ENCODE peak calls at places on chromosomes 7 and 10, in eight cellular contexts. One of them, this sample, is unnamed.

GRCh38 chr10:97498841-97499560 is at the start of gene UBTD1:
- DNase-seq in RWPE1: peak; percentile 73
- DNase-seq in HFF-Myc: no peak
- DNase-seq in Caco-2: peak; percentile 64
- DNase-seq in GM10248: peak; percentile 43
- DNase-seq in right lobe of liver: peak; percentile 67
- DNase-seq in lung: peak; percentile 54
- DNase-seq in pancreas: peak; percentile 77
- DNase-seq in this sample: peak; percentile 33

GRCh38 chr7:121330053-121330833 is 1.4 kb downstream of the WNT16 start:
- DNase-seq in right lobe of liver: no peak
- DNase-seq in RWPE1: no peak
- DNase-seq in Caco-2: no peak
- DNase-seq in lung: no peak
- DNase-seq in GM10248: peak; percentile 41
- DNase-seq in pancreas: no peak
- DNase-seq in HFF-Myc: no peak
- DNase-seq in this sample: peak; percentile 14

GRCh38 chr10:124719213-124719851 is 24.8 kb downstream of the FAM53B start:
- DNase-seq in HFF-Myc: no peak
- DNase-seq in lung: peak; percentile 71
- DNase-seq in RWPE1: peak; percentile 88
- DNase-seq in right lobe of liver: no peak
- DNase-seq in Caco-2: no peak
- DNase-seq in pancreas: no peak
- DNase-seq in GM10248: peak; percentile 67
- DNase-seq in this sample: peak; percentile 85

GRCh38 chr7:34354906-34355305 is 303.1 kb upstream of the NPSR1 start:
- DNase-seq in GM10248: no peak
- DNase-seq in pancreas: no peak
- DNase-seq in right lobe of liver: no peak
- DNase-seq in RWPE1: peak; percentile 42
- DNase-seq in lung: no peak
- DNase-seq in Caco-2: no peak
- DNase-seq in HFF-Myc: no peak
- DNase-seq in this sample: no peak

GRCh38 chr10:676178-676577 is 13.3 kb downstream of the DIP2C start:
- DNase-seq in GM10248: no peak
- DNase-seq in pancreas: no peak
- DNase-seq in HFF-Myc: no peak
- DNase-seq in RWPE1: no peak
- DNase-seq in Caco-2: no peak
- DNase-seq in right lobe of liver: no peak
- DNase-seq in lung: no peak
- DNase-seq in this sample: no peak

GRCh38 chr7:94449151-94449725 is 54.5 kb downstream of the COL1A2 start:
- DNase-seq in GM10248: peak; percentile 26
- DNase-seq in Caco-2: peak; percentile 24
- DNase-seq in HFF-Myc: no peak
- DNase-seq in pancreas: no peak
- DNase-seq in lung: no peak
- DNase-seq in RWPE1: peak; percentile 48
- DNase-seq in right lobe of liver: no peak
- DNase-seq in this sample: no peak

GRCh38 chr7:155466814-155467675 is 9.1 kb downstream of the EN2 start:
- DNase-seq in lung: no peak
- DNase-seq in pancreas: no peak
- DNase-seq in HFF-Myc: no peak
- DNase-seq in GM10248: no peak
- DNase-seq in Caco-2: peak; percentile 15
- DNase-seq in right lobe of liver: no peak
- DNase-seq in RWPE1: no peak
- DNase-seq in this sample: peak; percentile 77

GRCh38 chr7:132518102-132518838 is 58.0 kb downstream of the PLXNA4 start:
- DNase-seq in HFF-Myc: peak; percentile 4
- DNase-seq in GM10248: peak; percentile 37
- DNase-seq in lung: no peak
- DNase-seq in Caco-2: peak; percentile 51
- DNase-seq in pancreas: no peak
- DNase-seq in right lobe of liver: no peak
- DNase-seq in RWPE1: peak; percentile 4
- DNase-seq in this sample: no peak

GRCh38 chr7:35581564-35581963 is 113.4 kb downstream of the HERPUD2 start:
- DNase-seq in HFF-Myc: no peak
- DNase-seq in Caco-2: no peak
- DNase-seq in lung: no peak
- DNase-seq in right lobe of liver: no peak
- DNase-seq in GM10248: no peak
- DNase-seq in RWPE1: no peak
- DNase-seq in pancreas: no peak
- DNase-seq in this sample: no peak

GRCh38 chr7:35588647-35589046 is 106.3 kb downstream of the HERPUD2 start:
- DNase-seq in HFF-Myc: no peak
- DNase-seq in Caco-2: no peak
- DNase-seq in RWPE1: no peak
- DNase-seq in GM10248: no peak
- DNase-seq in lung: no peak
- DNase-seq in pancreas: no peak
- DNase-seq in right lobe of liver: no peak
- DNase-seq in this sample: no peak

DNA sequence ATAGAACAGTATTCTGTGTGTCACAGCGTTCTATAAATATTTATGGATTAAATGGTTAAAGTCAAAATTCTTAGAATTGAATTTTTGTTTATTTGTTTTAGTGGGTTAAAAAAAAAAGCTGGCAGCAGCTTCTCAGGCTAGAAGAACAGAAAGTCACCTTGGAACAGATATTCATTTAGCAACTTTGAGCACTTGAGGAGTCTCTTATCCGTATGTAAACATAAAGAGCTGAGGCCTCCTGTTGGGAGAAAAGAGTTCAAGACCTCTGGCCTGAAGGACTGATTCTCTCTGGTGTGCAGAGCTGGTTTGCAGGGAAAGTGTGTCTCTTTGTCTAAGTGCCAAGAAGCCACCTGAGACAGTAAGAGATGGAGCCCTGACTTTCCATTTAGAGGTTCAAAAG is 109.9 kb downstream of the HERPUD2 start:
- DNase-seq in lung: no peak
- DNase-seq in pancreas: no peak
- DNase-seq in right lobe of liver: no peak
- DNase-seq in GM10248: no peak
- DNase-seq in RWPE1: no peak
- DNase-seq in Caco-2: no peak
- DNase-seq in HFF-Myc: no peak
- DNase-seq in this sample: no peak
- TF ChIP-seq CTCF in lung: no peak
- TF ChIP-seq CTCF in pancreas: no peak
- TF ChIP-seq CTCF in right lobe of liver: no peak
- TF ChIP-seq CTCF in GM10248: no peak
- TF ChIP-seq CTCF in RWPE1: no peak
- TF ChIP-seq CTCF in Caco-2: no peak
- TF ChIP-seq CTCF in HFF-Myc: no peak
- TF ChIP-seq CTCF in this sample: no peak

GRCh38 chr7:134660961-134661376 is 14.3 kb downstream of the BPGM start:
- DNase-seq in HFF-Myc: no peak
- DNase-seq in right lobe of liver: no peak
- DNase-seq in pancreas: no peak
- DNase-seq in Caco-2: no peak
- DNase-seq in GM10248: no peak
- DNase-seq in RWPE1: no peak
- DNase-seq in lung: no peak
- DNase-seq in this sample: no peak
- TF ChIP-seq CTCF in HFF-Myc: no peak
- TF ChIP-seq CTCF in right lobe of liver: no peak
- TF ChIP-seq CTCF in pancreas: no peak
- TF ChIP-seq CTCF in Caco-2: no peak
- TF ChIP-seq CTCF in GM10248: no peak
- TF ChIP-seq CTCF in RWPE1: no peak
- TF ChIP-seq CTCF in lung: no peak
- TF ChIP-seq CTCF in this sample: no peak

GRCh38 chr7:91247497-91247896 is 16.7 kb upstream of the FZD1 start:
- DNase-seq in RWPE1: no peak
- DNase-seq in pancreas: no peak
- DNase-seq in right lobe of liver: no peak
- DNase-seq in GM10248: no peak
- DNase-seq in lung: no peak
- DNase-seq in Caco-2: no peak
- DNase-seq in HFF-Myc: no peak
- DNase-seq in this sample: no peak
- TF ChIP-seq CTCF in RWPE1: no peak
- TF ChIP-seq CTCF in pancreas: no peak
- TF ChIP-seq CTCF in right lobe of liver: no peak
- TF ChIP-seq CTCF in GM10248: no peak
- TF ChIP-seq CTCF in lung: no peak
- TF ChIP-seq CTCF in Caco-2: no peak
- TF ChIP-seq CTCF in HFF-Myc: no peak
- TF ChIP-seq CTCF in this sample: no peak

GRCh38 chr10:73629165-73629564 is 12.1 kb downstream of the MYOZ1 start:
- DNase-seq in pancreas: no peak
- DNase-seq in RWPE1: no peak
- DNase-seq in right lobe of liver: no peak
- DNase-seq in HFF-Myc: no peak
- DNase-seq in Caco-2: no peak
- DNase-seq in GM10248: no peak
- DNase-seq in lung: no peak
- DNase-seq in this sample: no peak

GRCh38 chr10:73625004-73625883 is 16.0 kb downstream of the MYOZ1 start:
- DNase-seq in HFF-Myc: no peak
- DNase-seq in RWPE1: peak; percentile 69
- DNase-seq in GM10248: peak; percentile 25
- DNase-seq in lung: no peak
- DNase-seq in pancreas: peak; percentile 37
- DNase-seq in right lobe of liver: peak; percentile 29
- DNase-seq in Caco-2: peak; percentile 65
- DNase-seq in this sample: peak; percentile 21

GRCh38 chr10:73625884-73626753 is 15.2 kb downstream of the MYOZ1 start:
- DNase-seq in lung: peak; percentile 95
- DNase-seq in right lobe of liver: peak; percentile 95
- DNase-seq in pancreas: peak; percentile 94
- DNase-seq in GM10248: peak; percentile 98
- DNase-seq in HFF-Myc: peak; percentile 96
- DNase-seq in RWPE1: peak; percentile 98
- DNase-seq in Caco-2: peak; percentile 93
- DNase-seq in this sample: peak; percentile 98

GRCh38 chr10:73628405-73628804 is 12.9 kb downstream of the MYOZ1 start:
- DNase-seq in pancreas: peak; percentile 48
- DNase-seq in HFF-Myc: no peak
- DNase-seq in GM10248: no peak
- DNase-seq in Caco-2: no peak
- DNase-seq in lung: no peak
- DNase-seq in RWPE1: no peak
- DNase-seq in right lobe of liver: no peak
- DNase-seq in this sample: no peak

GRCh38 chr10:73627300-73627699 is 14.0 kb downstream of the MYOZ1 start:
- DNase-seq in right lobe of liver: no peak
- DNase-seq in GM10248: no peak
- DNase-seq in RWPE1: no peak
- DNase-seq in HFF-Myc: no peak
- DNase-seq in pancreas: no peak
- DNase-seq in lung: no peak
- DNase-seq in Caco-2: no peak
- DNase-seq in this sample: no peak
- TF ChIP-seq CTCF in right lobe of liver: no peak
- TF ChIP-seq CTCF in GM10248: no peak
- TF ChIP-seq CTCF in RWPE1: no peak
- TF ChIP-seq CTCF in HFF-Myc: no peak
- TF ChIP-seq CTCF in pancreas: no peak
- TF ChIP-seq CTCF in lung: no peak
- TF ChIP-seq CTCF in Caco-2: no peak
- TF ChIP-seq CTCF in this sample: no peak

GRCh38 chr7:134347567-134347966 is 30.8 kb upstream of the SLC35B4 start:
- DNase-seq in pancreas: no peak
- DNase-seq in GM10248: no peak
- DNase-seq in right lobe of liver: no peak
- DNase-seq in HFF-Myc: no peak
- DNase-seq in RWPE1: no peak
- DNase-seq in lung: no peak
- DNase-seq in Caco-2: no peak
- DNase-seq in this sample: no peak
- TF ChIP-seq CTCF in pancreas: no peak
- TF ChIP-seq CTCF in GM10248: no peak
- TF ChIP-seq CTCF in right lobe of liver: no peak
- TF ChIP-seq CTCF in HFF-Myc: no peak
- TF ChIP-seq CTCF in RWPE1: no peak
- TF ChIP-seq CTCF in lung: no peak
- TF ChIP-seq CTCF in Caco-2: no peak
- TF ChIP-seq CTCF in this sample: no peak

DNA sequence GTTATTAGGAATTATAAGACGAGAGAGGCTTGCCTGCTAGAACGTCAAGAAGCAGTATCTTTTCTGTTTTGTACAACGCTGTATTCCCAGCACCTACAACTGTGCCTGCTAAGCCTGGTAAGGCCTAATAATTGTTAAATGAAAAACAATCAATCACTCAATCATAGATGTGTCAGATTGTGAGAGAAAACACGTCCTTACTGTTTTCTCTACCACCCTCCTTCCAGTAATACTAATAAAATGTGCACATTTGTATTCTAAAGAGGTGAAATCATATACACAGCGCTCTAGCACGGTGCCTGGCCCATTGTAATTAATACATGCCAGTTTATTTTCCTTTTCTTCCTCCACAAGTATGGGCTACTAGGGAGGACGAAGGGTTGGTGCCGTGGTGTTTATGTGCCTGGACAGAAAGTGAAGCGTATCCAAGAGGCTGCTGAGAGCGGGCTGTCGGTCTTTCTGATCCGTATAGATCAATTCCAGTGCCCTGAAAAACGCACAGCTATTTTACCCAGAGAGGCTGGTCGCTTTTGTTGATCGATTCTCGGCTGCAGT is 1.5 kb upstream of the AUTS2 start:
- DNase-seq in HFF-Myc: no peak
- DNase-seq in RWPE1: no peak
- DNase-seq in right lobe of liver: no peak
- DNase-seq in Caco-2: no peak
- DNase-seq in lung: no peak
- DNase-seq in pancreas: no peak
- DNase-seq in GM10248: no peak
- DNase-seq in this sample: no peak
- TF ChIP-seq CTCF in HFF-Myc: no peak
- TF ChIP-seq CTCF in RWPE1: no peak
- TF ChIP-seq CTCF in right lobe of liver: no peak
- TF ChIP-seq CTCF in Caco-2: no peak
- TF ChIP-seq CTCF in lung: no peak
- TF ChIP-seq CTCF in pancreas: no peak
- TF ChIP-seq CTCF in GM10248: no peak
- TF ChIP-seq CTCF in this sample: no peak

This sample was measured in activated CD8-positive, alpha-beta T cell treated with anti-CD3 and anti-CD28 coated beads for 36 hours.